ENCODE peak calls at places on chromosome 9, in ten cellular contexts. U is tibial artery, N is colonic mucosa, P is cardiac muscle cell, D is left lung, G is sigmoid colon, E is heart left ventricle, H is psoas muscle, O is heart right ventricle, B is Peyer's patch. I is an unnamed sample.

GRCh38 chr9:98607787-98608186 is 100.9 kb downstream of the GABBR2 start:
- DNase-seq in B (no peak), P (peak; percentile 84), O (no peak), N (no peak), H (no peak), D (no peak), E (no peak), G (no peak), U (no peak), I (no peak)

GRCh38 chr9:35071814-35072460 is 488 bp downstream of the VCP start:
- DNase-seq in G (peak; percentile 94), O (peak; percentile 86), H (peak; percentile 91), U (peak; percentile 86), B (peak; percentile 94), E (peak; percentile 94), N (peak; percentile 80), P (peak; percentile 92), D (peak; percentile 85), I (peak; percentile 97)

GRCh38 chr9:114988962-114989599 is 58.7 kb upstream of the TNFSF8 start:
- DNase-seq in H (no peak), E (no peak), O (no peak), B (no peak), N (no peak), U (no peak), D (no peak), P (peak; percentile 8), G (no peak), I (no peak)

GRCh38 chr9:88033303-88033702 is 59.0 kb upstream of the CDK20 start:
- DNase-seq in H (no peak), B (no peak), U (no peak), E (no peak), D (no peak), G (no peak), O (no peak), P (no peak), N (peak; percentile 21), I (no peak)

GRCh38 chr9:132411091-132411508 is 1.1 kb downstream of the CFAP77 start:
- DNase-seq in B (peak; percentile 81), N (peak; percentile 53), D (no peak), E (no peak), P (peak; percentile 37), U (no peak), G (no peak), O (peak; percentile 43), H (peak; percentile 59), I (peak; percentile 87)

GRCh38 chr9:123493627-123494026 is 137.6 kb downstream of the CRB2 start:
- DNase-seq in B (no peak), E (no peak), U (no peak), H (no peak), P (no peak), D (no peak), O (no peak), G (peak; percentile 40), N (no peak), I (no peak)

GRCh38 chr9:109401169-109401989 is 80.5 kb upstream of the EPB41L4B start:
- DNase-seq in B (peak; percentile 71), H (no peak), P (peak; percentile 70), G (no peak), N (peak; percentile 64), E (no peak), U (no peak), O (no peak), D (no peak), I (no peak)

GRCh38 chr9:83992407-83992806 is 11.8 kb downstream of the RMI1 start:
- DNase-seq in H (no peak), U (no peak), G (no peak), D (no peak), O (no peak), B (no peak), E (no peak), P (no peak), N (no peak), I (no peak)

GRCh38 chr9:132590037-132590317 is 7.6 kb downstream of the BARHL1 start:
- DNase-seq in N (no peak), P (no peak), G (no peak), H (no peak), O (no peak), E (no peak), U (no peak), D (no peak), B (no peak), I (no peak)

GRCh38 chr9:32385135-32385884 is 867 bp downstream of the ACO1 start:
- DNase-seq in P (peak; percentile 17), N (no peak), U (no peak), G (no peak), D (no peak), B (no peak), H (no peak), E (no peak), O (no peak), I (no peak)

GRCh38 chr9:110752766-110753165 is 84.2 kb downstream of the MUSK start:
- DNase-seq in B (no peak), N (no peak), G (no peak), H (no peak), E (no peak), P (peak; percentile 95), U (no peak), O (no peak), D (no peak), I (no peak)

GRCh38 chr9:109652971-109653370 is 127.0 kb upstream of the PALM2AKAP2 start:
- DNase-seq in E (no peak), G (no peak), D (no peak), H (no peak), U (no peak), P (peak; percentile 64), B (no peak), N (no peak), O (peak; percentile 7), I (no peak)

GRCh38 chr9:75616841-75617566 is 273.5 kb upstream of the PCSK5 start:
- DNase-seq in P (no peak), H (no peak), G (no peak), E (no peak), D (no peak), B (no peak), N (no peak), O (no peak), U (no peak), I (no peak)

GRCh38 chr9:121246821-121247511 is 21.0 kb upstream of the GSN start:
- DNase-seq in U (no peak), G (no peak), O (no peak), H (no peak), P (peak; percentile 91), E (no peak), B (no peak), N (no peak), D (no peak), I (no peak)

GRCh38 chr9:2764371-2764770 is 47.1 kb downstream of the KCNV2 start:
- DNase-seq in B (no peak), G (no peak), D (no peak), N (no peak), P (no peak), E (no peak), U (no peak), O (no peak), H (no peak), I (no peak)

GRCh38 chr9:134959126-134959970 is 41.6 kb upstream of the FCN1 start:
- DNase-seq in P (no peak), O (no peak), G (peak; percentile 55), D (peak; percentile 19), B (peak; percentile 17), E (no peak), N (no peak), U (peak; percentile 6), H (peak; percentile 28), I (peak; percentile 43)

GRCh38 chr9:29556746-29557145 is 1983.5 kb upstream of the C9orf72 start:
- DNase-seq in G (no peak), O (no peak), B (no peak), H (no peak), U (no peak), E (no peak), D (no peak), N (no peak), P (no peak), I (no peak)

GRCh38 chr9:29555452-29555851 is 1982.2 kb upstream of the C9orf72 start:
- DNase-seq in B (no peak), E (no peak), D (no peak), O (no peak), P (no peak), H (no peak), G (no peak), N (no peak), U (no peak), I (no peak)

DNA sequence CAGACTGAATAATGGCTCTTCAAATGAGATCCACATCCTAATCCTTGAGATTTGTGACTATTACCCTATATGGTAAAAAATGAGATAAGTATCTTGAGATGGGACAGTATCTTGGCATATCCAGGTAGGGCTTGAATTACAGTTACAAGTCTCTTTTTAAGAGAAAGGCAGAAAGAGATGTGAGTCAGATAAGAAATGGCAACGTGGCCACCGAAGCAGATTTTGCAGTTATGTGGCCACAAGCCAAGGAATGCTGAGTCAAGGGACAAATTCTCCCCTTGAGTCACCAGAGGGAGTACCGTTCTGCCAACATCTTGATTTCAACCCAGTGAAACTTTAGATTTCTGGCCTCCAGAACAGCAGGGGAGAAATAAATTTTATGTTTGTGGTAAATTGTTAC is 1983.0 kb upstream of the C9orf72 start:
- DNase-seq in N (no peak), E (no peak), O (no peak), P (peak; percentile 48), G (no peak), D (no peak), B (no peak), H (no peak), U (no peak), I (no peak)
- TF ChIP-seq CTCF in N (no peak), E (no peak), O (no peak), P (no peak), G (no peak), D (no peak), B (no peak), H (no peak), U (no peak), I (no peak)

GRCh38 chr9:68746564-68746963 is 41.5 kb downstream of the PIP5K1B start:
- DNase-seq in O (no peak), P (no peak), G (no peak), B (no peak), U (no peak), H (no peak), D (no peak), N (no peak), E (no peak), I (no peak)
- H3K4me3 ChIP-seq in O (no peak overlapping the region), P (no peak overlapping the region), G (no peak overlapping the region), B (no peak overlapping the region), U (no peak overlapping the region), H (no peak overlapping the region), D (no peak overlapping the region), N (no peak overlapping the region), E (no peak overlapping the region), I (no peak overlapping the region)

GRCh38 chr9:130994135-130994534 is 14.8 kb upstream of the LAMC3 start:
- DNase-seq in U (no peak), G (no peak), E (no peak), N (no peak), H (no peak), B (no peak), P (no peak), O (no peak), D (no peak), I (no peak)
- TF ChIP-seq CTCF in U (no peak), G (no peak), E (no peak), N (no peak), H (no peak), B (no peak), P (no peak), O (no peak), D (no peak), I (no peak)

GRCh38 chr9:133701981-133702797 is 36.0 kb downstream of the SARDH start:
- DNase-seq in H (peak; percentile 57), P (peak; percentile 80), E (peak; percentile 64), D (peak; percentile 33), N (no peak), O (no peak), G (peak; percentile 73), U (no peak), B (peak; percentile 69), I (peak; percentile 86)
- H3K4me3 ChIP-seq in H (no peak overlapping the region), P (no peak overlapping the region), E (no peak overlapping the region), D (no peak overlapping the region), N (no peak overlapping the region), O (peak overlapping the region; percentile 38), G (peak overlapping the region; percentile 3), U (peak overlapping the region; percentile 15), B (peak overlapping the region; percentile 30), I (peak overlapping the region; percentile 21)

I was measured in spleen.